ENCODE peak calls at places on chromosomes 4 and X, in six cellular contexts. H is IMR-90, Z is aorta, J is endodermal cell, R is uterus, V is RWPE2. K is an unnamed sample.
A peak's percentile ranks its signal among the peaks of the same experiment; 100 is the strongest.

GRCh38 chr4:3145251-3145908 is 70.9 kb downstream of the HTT start:
- DNase-seq in H (peak; percentile 80), Z (no peak), J (no peak), R (no peak), V (no peak), K (no peak)

GRCh38 chr4:1212546-1213335 is 36.2 kb downstream of the CTBP1 start:
- DNase-seq in H (no peak), Z (peak; percentile 48), J (no peak), R (no peak), V (no peak), K (no peak)

GRCh38 chr4:139555705-139556070 is 331 bp downstream of the SETD7 start:
- DNase-seq in H (no peak), Z (peak; percentile 80), J (no peak), R (peak; percentile 57), V (no peak), K (peak; percentile 87)

GRCh38 chr4:113474017-113474416 is 287.5 kb downstream of the CAMK2D start:
- DNase-seq in H (peak; percentile 82), Z (no peak), J (no peak), R (no peak), V (no peak), K (no peak)

GRCh38 chr4:154490261-154490588 is 1.4 kb downstream of the DCHS2 start:
- DNase-seq in H (no peak), Z (no peak), J (peak; percentile 83), R (no peak), V (no peak), K (no peak)

GRCh38 chr4:40395908-40396806 is 61.0 kb downstream of the CHRNA9 start:
- DNase-seq in H (no peak), Z (no peak), J (peak; percentile 55), R (peak; percentile 59), V (no peak), K (peak; percentile 79)

GRCh38 chr4:119536572-119537528 is 91.8 kb downstream of the PDE5A start:
- DNase-seq in H (peak; percentile 82), Z (no peak), J (no peak), R (no peak), V (no peak), K (no peak)

GRCh38 chr4:12053951-12054350 is 625.3 kb upstream of the HS3ST1 start:
- DNase-seq in H (no peak), Z (no peak), J (no peak), R (no peak), V (no peak), K (no peak)

GRCh38 chr4:74640111-74640903 is 154.0 kb downstream of the BTC start:
- DNase-seq in H (peak; percentile 92), Z (no peak), J (no peak), R (no peak), V (no peak), K (no peak)

GRCh38 chrX:9670136-9670905 is 95.3 kb downstream of the GPR143 start:
- DNase-seq in H (peak; percentile 66), Z (no peak), J (no peak), R (no peak), V (no peak), K (no peak)

DNA sequence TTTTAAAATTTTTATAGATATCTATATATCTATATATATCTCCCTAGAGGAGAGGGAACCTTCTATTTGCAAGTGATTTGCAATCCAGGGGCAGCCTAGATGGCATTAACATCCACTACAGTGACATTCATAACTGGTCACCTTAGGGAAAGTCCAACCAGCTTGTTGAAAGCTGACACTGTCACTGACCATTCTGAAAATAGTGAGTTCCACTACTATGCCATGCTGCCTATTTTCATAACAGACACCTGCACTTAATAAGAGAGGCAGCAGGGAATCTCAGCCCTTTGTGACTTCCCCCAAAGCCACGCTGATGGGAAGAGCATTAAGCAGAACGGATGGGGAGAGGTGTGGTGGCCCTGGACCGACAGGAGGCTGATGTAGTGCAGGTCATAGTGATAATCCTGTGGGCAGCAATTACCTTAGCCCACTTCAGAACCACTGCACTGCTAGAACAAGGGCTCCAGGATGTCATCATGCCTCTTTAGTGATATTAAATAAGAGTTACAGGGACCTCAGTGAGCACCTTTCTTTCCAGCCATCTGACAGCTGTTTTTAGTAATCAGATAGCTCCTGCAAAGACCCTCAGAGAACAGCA is 51.3 kb downstream of the GPRIN3 start:
- DNase-seq in H (no peak), Z (no peak), J (no peak), R (no peak), V (no peak), K (no peak)
- H3K4me1 ChIP-seq in H (no peaks in the 10 kb centered on the region), Z (no peaks in the 10 kb centered on the region), J (no peaks in the 10 kb centered on the region), R (no peaks in the 10 kb centered on the region), V (no peaks in the 10 kb centered on the region), K (no peaks in the 10 kb centered on the region)

GRCh38 chr4:101420661-101421060 is 73.3 kb upstream of the PPP3CA start:
- DNase-seq in H (peak; percentile 6), Z (no peak), J (no peak), R (no peak), V (no peak), K (no peak)

GRCh38 chr4:101419324-101420135 is 72.2 kb upstream of the PPP3CA start:
- DNase-seq in H (peak; percentile 41), Z (no peak), J (no peak), R (no peak), V (no peak), K (no peak)

GRCh38 chr4:101417046-101417445 is 69.7 kb upstream of the PPP3CA start:
- DNase-seq in H (no peak), Z (no peak), J (no peak), R (no peak), V (no peak), K (no peak)

GRCh38 chr4:101418055-101418454 is 70.7 kb upstream of the PPP3CA start:
- DNase-seq in H (no peak), Z (no peak), J (no peak), R (no peak), V (no peak), K (no peak)

DNA sequence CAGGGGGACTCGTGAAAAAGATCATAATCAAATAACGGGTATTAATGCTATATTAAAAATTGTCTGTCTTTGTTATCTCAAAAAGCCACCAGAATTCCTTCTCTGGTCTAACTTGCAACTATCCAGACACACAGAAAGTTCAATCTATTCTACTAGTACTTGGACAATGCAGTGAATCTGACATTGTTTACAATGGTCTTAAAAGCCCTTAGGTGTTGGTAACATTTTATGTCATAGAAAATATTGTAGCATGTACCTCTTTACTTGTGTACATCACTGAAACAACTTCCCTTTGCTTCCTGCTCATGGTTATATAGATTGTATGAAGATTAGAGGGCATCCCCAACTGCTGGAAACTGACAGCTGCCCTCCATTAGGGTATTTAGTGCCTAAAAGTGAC is 71.1 kb upstream of the PPP3CA start:
- DNase-seq in H (no peak), Z (no peak), J (no peak), R (no peak), V (no peak), K (no peak)
- H3K4me3 ChIP-seq in H (no peak overlapping the region), Z (no peak overlapping the region), J (no peak overlapping the region), R (no peak overlapping the region), V (no peak overlapping the region), K (no peak overlapping the region)

DNA sequence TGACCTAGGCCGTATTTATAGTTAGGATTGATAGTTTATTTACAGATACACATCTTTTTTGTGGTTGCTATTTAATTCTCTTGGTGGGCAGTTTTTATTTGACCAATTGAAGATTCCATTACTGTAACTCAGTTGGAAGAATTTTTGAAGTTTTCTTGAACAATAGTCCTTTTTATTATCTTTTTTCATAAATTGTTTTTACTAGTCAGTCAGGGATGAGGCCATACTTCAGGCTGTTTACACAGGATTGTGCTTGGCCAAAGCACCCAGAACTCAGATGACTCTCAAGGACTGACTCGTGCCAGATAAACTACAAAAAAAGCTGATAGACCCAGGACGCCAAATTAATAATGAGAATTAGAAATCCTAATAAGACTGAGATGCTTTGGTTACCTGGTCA is 7.0 kb downstream of the HERC3 start:
- DNase-seq in H (peak; percentile 74), Z (no peak), J (no peak), R (no peak), V (no peak), K (no peak)
- H3K4me1 ChIP-seq in H (peaks cover 6% of the 10 kb centered on the region), Z (no peaks in the 10 kb centered on the region), J (peaks cover 11% of the 10 kb centered on the region), R (peaks cover 5% of the 10 kb centered on the region), V (peaks cover 63% of the 10 kb centered on the region), K (peaks cover 20% of the 10 kb centered on the region)

GRCh38 chr4:148901075-148901705 is 459.0 kb upstream of the NR3C2 start:
- DNase-seq in H (no peak), Z (no peak), J (peak; percentile 72), R (no peak), V (no peak), K (no peak)
- H3K4me3 ChIP-seq in H (no peak overlapping the region), Z (no peak overlapping the region), J (no peak overlapping the region), R (no peak overlapping the region), V (no peak overlapping the region), K (no peak overlapping the region)

K was measured in upper lobe of right lung.